ENCODE peak calls at places on chromosome 16, in ten cellular contexts. One of them, this sample, is unnamed.

GRCh38 chr16:89349947-89350633 is 132.6 kb downstream of the ZNF778 start:
- DNase-seq in heart left ventricle: no peak
- DNase-seq in breast epithelium: no peak
- DNase-seq in memory B cell: no peak
- DNase-seq in NCI-H446 treated with DMSO at 0.1 percent for 48 hours: no peak
- DNase-seq in HS-27A: no peak
- DNase-seq in NCI-H82: no peak
- DNase-seq in brain microvascular endothelial cell: no peak
- DNase-seq in CD8-positive, alpha-beta memory T cell: no peak
- DNase-seq in HFF-Myc: no peak
- DNase-seq in this sample: no peak

GRCh38 chr16:88498576-88499208 is 45.6 kb downstream of the ZFPM1 start:
- DNase-seq in HS-27A: no peak
- DNase-seq in heart left ventricle: no peak
- DNase-seq in CD8-positive, alpha-beta memory T cell: no peak
- DNase-seq in memory B cell: no peak
- DNase-seq in HFF-Myc: no peak
- DNase-seq in NCI-H446 treated with DMSO at 0.1 percent for 48 hours: no peak
- DNase-seq in breast epithelium: no peak
- DNase-seq in NCI-H82: no peak
- DNase-seq in brain microvascular endothelial cell: no peak
- DNase-seq in this sample: no peak

GRCh38 chr16:31714899-31715504 is 158.6 kb upstream of the ZNF267 start:
- DNase-seq in heart left ventricle: no peak
- DNase-seq in CD8-positive, alpha-beta memory T cell: no peak
- DNase-seq in brain microvascular endothelial cell: no peak
- DNase-seq in breast epithelium: no peak
- DNase-seq in HS-27A: no peak
- DNase-seq in NCI-H446 treated with DMSO at 0.1 percent for 48 hours: no peak
- DNase-seq in HFF-Myc: no peak
- DNase-seq in memory B cell: no peak
- DNase-seq in NCI-H82: no peak
- DNase-seq in this sample: no peak

GRCh38 chr16:2231016-2231931 is 5.0 kb upstream of the DNASE1L2 start:
- DNase-seq in memory B cell: no peak
- DNase-seq in breast epithelium: no peak
- DNase-seq in CD8-positive, alpha-beta memory T cell: no peak
- DNase-seq in brain microvascular endothelial cell: no peak
- DNase-seq in NCI-H446 treated with DMSO at 0.1 percent for 48 hours: no peak
- DNase-seq in HS-27A: no peak
- DNase-seq in NCI-H82: no peak
- DNase-seq in HFF-Myc: no peak
- DNase-seq in heart left ventricle: no peak
- DNase-seq in this sample: no peak

GRCh38 chr16:24776486-24777220 is 47.2 kb downstream of the TNRC6A start:
- DNase-seq in CD8-positive, alpha-beta memory T cell: no peak
- DNase-seq in heart left ventricle: peak; percentile 66
- DNase-seq in NCI-H82: no peak
- DNase-seq in breast epithelium: no peak
- DNase-seq in HS-27A: no peak
- DNase-seq in brain microvascular endothelial cell: peak; percentile 34
- DNase-seq in memory B cell: no peak
- DNase-seq in HFF-Myc: no peak
- DNase-seq in NCI-H446 treated with DMSO at 0.1 percent for 48 hours: no peak
- DNase-seq in this sample: no peak

GRCh38 chr16:74771656-74772315 is 2.8 kb downstream of the FA2H start:
- DNase-seq in heart left ventricle: no peak
- DNase-seq in NCI-H82: no peak
- DNase-seq in memory B cell: peak; percentile 21
- DNase-seq in HFF-Myc: no peak
- DNase-seq in breast epithelium: no peak
- DNase-seq in HS-27A: no peak
- DNase-seq in CD8-positive, alpha-beta memory T cell: no peak
- DNase-seq in NCI-H446 treated with DMSO at 0.1 percent for 48 hours: no peak
- DNase-seq in brain microvascular endothelial cell: no peak
- DNase-seq in this sample: peak; percentile 89

GRCh38 chr16:23334421-23334853 is 32.3 kb downstream of the SCNN1B start:
- DNase-seq in HFF-Myc: no peak
- DNase-seq in NCI-H82: no peak
- DNase-seq in NCI-H446 treated with DMSO at 0.1 percent for 48 hours: no peak
- DNase-seq in heart left ventricle: no peak
- DNase-seq in memory B cell: no peak
- DNase-seq in brain microvascular endothelial cell: no peak
- DNase-seq in CD8-positive, alpha-beta memory T cell: no peak
- DNase-seq in HS-27A: no peak
- DNase-seq in breast epithelium: no peak
- DNase-seq in this sample: peak; percentile 74

GRCh38 chr16:58655215-58655596 is 25.6 kb upstream of the CNOT1 start:
- DNase-seq in NCI-H446 treated with DMSO at 0.1 percent for 48 hours: no peak
- DNase-seq in HFF-Myc: no peak
- DNase-seq in HS-27A: no peak
- DNase-seq in breast epithelium: no peak
- DNase-seq in memory B cell: no peak
- DNase-seq in heart left ventricle: no peak
- DNase-seq in CD8-positive, alpha-beta memory T cell: no peak
- DNase-seq in NCI-H82: no peak
- DNase-seq in brain microvascular endothelial cell: no peak
- DNase-seq in this sample: no peak

GRCh38 chr16:88735121-88735520 is 28.8 kb downstream of the CTU2 start:
- DNase-seq in breast epithelium: no peak
- DNase-seq in NCI-H446 treated with DMSO at 0.1 percent for 48 hours: no peak
- DNase-seq in heart left ventricle: no peak
- DNase-seq in NCI-H82: no peak
- DNase-seq in brain microvascular endothelial cell: no peak
- DNase-seq in CD8-positive, alpha-beta memory T cell: no peak
- DNase-seq in HS-27A: no peak
- DNase-seq in HFF-Myc: no peak
- DNase-seq in memory B cell: no peak
- DNase-seq in this sample: no peak

GRCh38 chr16:48024042-48024441 is 131.8 kb downstream of the ABCC12 start:
- DNase-seq in brain microvascular endothelial cell: no peak
- DNase-seq in NCI-H446 treated with DMSO at 0.1 percent for 48 hours: no peak
- DNase-seq in heart left ventricle: no peak
- DNase-seq in breast epithelium: no peak
- DNase-seq in NCI-H82: no peak
- DNase-seq in CD8-positive, alpha-beta memory T cell: no peak
- DNase-seq in HFF-Myc: no peak
- DNase-seq in memory B cell: no peak
- DNase-seq in HS-27A: no peak
- DNase-seq in this sample: no peak

GRCh38 chr16:19645557-19645981 is 72.5 kb downstream of the KNOP1 start:
- DNase-seq in breast epithelium: no peak
- DNase-seq in brain microvascular endothelial cell: peak; percentile 30
- DNase-seq in memory B cell: no peak
- DNase-seq in HS-27A: no peak
- DNase-seq in heart left ventricle: peak; percentile 62
- DNase-seq in HFF-Myc: no peak
- DNase-seq in CD8-positive, alpha-beta memory T cell: no peak
- DNase-seq in NCI-H446 treated with DMSO at 0.1 percent for 48 hours: no peak
- DNase-seq in NCI-H82: no peak
- DNase-seq in this sample: no peak

GRCh38 chr16:82031116-82032084 is 3.7 kb upstream of the HSD17B2 start:
- DNase-seq in NCI-H82: peak; percentile 85
- DNase-seq in breast epithelium: no peak
- DNase-seq in brain microvascular endothelial cell: peak; percentile 50
- DNase-seq in memory B cell: no peak
- DNase-seq in heart left ventricle: no peak
- DNase-seq in CD8-positive, alpha-beta memory T cell: no peak
- DNase-seq in HFF-Myc: peak; percentile 19
- DNase-seq in HS-27A: peak; percentile 60
- DNase-seq in NCI-H446 treated with DMSO at 0.1 percent for 48 hours: no peak
- DNase-seq in this sample: no peak

This sample was measured in GM12864.